ENCODE peak calls at places on chromosomes 2 and 18, in ten cellular contexts. One of them, this sample, is unnamed. For H3K9me3, the result is how much of the 10 kb centered on the place peaks cover.

GRCh38 chr2:85242321-85242720 is 85.5 kb downstream of the TGOLN2 start:
- DNase-seq in stomach: no peak
- DNase-seq in endodermal cell: no peak
- DNase-seq in transverse colon: no peak
- DNase-seq in BE2C: no peak
- DNase-seq in small intestine: no peak
- DNase-seq in MG63: no peak
- DNase-seq in A549: no peak
- DNase-seq in PC-3: no peak
- DNase-seq in GM12878: no peak
- DNase-seq in this sample: no peak

GRCh38 chr2:217735899-217736298 is 266.9 kb downstream of the TNS1 start:
- DNase-seq in BE2C: no peak
- DNase-seq in transverse colon: no peak
- DNase-seq in endodermal cell: no peak
- DNase-seq in PC-3: no peak
- DNase-seq in A549: no peak
- DNase-seq in stomach: no peak
- DNase-seq in GM12878: no peak
- DNase-seq in MG63: no peak
- DNase-seq in small intestine: no peak
- DNase-seq in this sample: no peak

GRCh38 chr2:44930274-44930826 is 11.2 kb upstream of the SIX3 start:
- DNase-seq in GM12878: no peak
- DNase-seq in endodermal cell: peak
- DNase-seq in A549: no peak
- DNase-seq in stomach: no peak
- DNase-seq in small intestine: no peak
- DNase-seq in PC-3: no peak
- DNase-seq in MG63: no peak
- DNase-seq in transverse colon: no peak
- DNase-seq in BE2C: no peak
- DNase-seq in this sample: no peak

GRCh38 chr2:181790716-181791649 is 100.5 kb upstream of the ITPRID2 start:
- DNase-seq in small intestine: peak
- DNase-seq in BE2C: no peak
- DNase-seq in MG63: peak
- DNase-seq in transverse colon: peak
- DNase-seq in A549: peak
- DNase-seq in stomach: no peak
- DNase-seq in endodermal cell: no peak
- DNase-seq in GM12878: peak
- DNase-seq in PC-3: peak
- DNase-seq in this sample: no peak

GRCh38 chr2:157466764-157467163 is 22.9 kb upstream of the CYTIP start:
- DNase-seq in PC-3: no peak
- DNase-seq in stomach: no peak
- DNase-seq in transverse colon: no peak
- DNase-seq in A549: no peak
- DNase-seq in small intestine: no peak
- DNase-seq in endodermal cell: no peak
- DNase-seq in GM12878: no peak
- DNase-seq in MG63: no peak
- DNase-seq in BE2C: no peak
- DNase-seq in this sample: no peak

GRCh38 chr2:27294928-27295327 is 12.7 kb downstream of the TRIM54 start:
- DNase-seq in endodermal cell: no peak
- DNase-seq in stomach: no peak
- DNase-seq in transverse colon: no peak
- DNase-seq in GM12878: no peak
- DNase-seq in small intestine: no peak
- DNase-seq in BE2C: no peak
- DNase-seq in PC-3: no peak
- DNase-seq in A549: no peak
- DNase-seq in MG63: no peak
- DNase-seq in this sample: no peak

GRCh38 chr18:63316612-63317555 is 2.7 kb downstream of the BCL2 start:
- DNase-seq in transverse colon: peak
- DNase-seq in small intestine: peak
- DNase-seq in BE2C: no peak
- DNase-seq in A549: no peak
- DNase-seq in MG63: no peak
- DNase-seq in GM12878: no peak
- DNase-seq in stomach: no peak
- DNase-seq in endodermal cell: no peak
- DNase-seq in PC-3: peak
- DNase-seq in this sample: no peak

GRCh38 chr2:236408090-236408489 is 143.9 kb upstream of the ASB18 start:
- DNase-seq in stomach: no peak
- DNase-seq in MG63: no peak
- DNase-seq in small intestine: no peak
- DNase-seq in transverse colon: no peak
- DNase-seq in GM12878: no peak
- DNase-seq in BE2C: no peak
- DNase-seq in endodermal cell: no peak
- DNase-seq in PC-3: no peak
- DNase-seq in A549: no peak
- DNase-seq in this sample: no peak

GRCh38 chr2:219010162-219010756 is 17.0 kb upstream of the CRYBA2 start:
- DNase-seq in BE2C: no peak
- DNase-seq in small intestine: peak
- DNase-seq in PC-3: peak
- DNase-seq in endodermal cell: peak
- DNase-seq in GM12878: no peak
- DNase-seq in A549: peak
- DNase-seq in MG63: no peak
- DNase-seq in stomach: no peak
- DNase-seq in transverse colon: peak
- DNase-seq in this sample: peak

GRCh38 chr2:17124575-17125318 is 393.5 kb downstream of the RAD51AP2 start:
- DNase-seq in MG63: no peak
- DNase-seq in A549: no peak
- DNase-seq in BE2C: no peak
- DNase-seq in endodermal cell: no peak
- DNase-seq in PC-3: no peak
- DNase-seq in transverse colon: no peak
- DNase-seq in small intestine: no peak
- DNase-seq in GM12878: no peak
- DNase-seq in stomach: no peak
- DNase-seq in this sample: no peak

GRCh38 chr2:19686439-19686838 is 215.3 kb downstream of the TTC32 start:
- DNase-seq in GM12878: no peak
- DNase-seq in small intestine: no peak
- DNase-seq in transverse colon: no peak
- DNase-seq in stomach: no peak
- DNase-seq in BE2C: no peak
- DNase-seq in PC-3: no peak
- DNase-seq in A549: no peak
- DNase-seq in endodermal cell: peak
- DNase-seq in MG63: no peak
- DNase-seq in this sample: no peak

GRCh38 chr18:72648079-72648478 is 103.9 kb upstream of the CBLN2 start:
- DNase-seq in transverse colon: no peak
- DNase-seq in GM12878: no peak
- DNase-seq in PC-3: no peak
- DNase-seq in BE2C: no peak
- DNase-seq in endodermal cell: no peak
- DNase-seq in small intestine: no peak
- DNase-seq in MG63: no peak
- DNase-seq in A549: no peak
- DNase-seq in stomach: no peak
- DNase-seq in this sample: no peak

GRCh38 chr18:72652990-72653593 is 109.0 kb upstream of the CBLN2 start:
- DNase-seq in stomach: no peak
- DNase-seq in BE2C: peak
- DNase-seq in transverse colon: peak
- DNase-seq in endodermal cell: peak
- DNase-seq in MG63: peak
- DNase-seq in A549: peak
- DNase-seq in PC-3: peak
- DNase-seq in GM12878: no peak
- DNase-seq in small intestine: peak
- DNase-seq in this sample: peak

DNA sequence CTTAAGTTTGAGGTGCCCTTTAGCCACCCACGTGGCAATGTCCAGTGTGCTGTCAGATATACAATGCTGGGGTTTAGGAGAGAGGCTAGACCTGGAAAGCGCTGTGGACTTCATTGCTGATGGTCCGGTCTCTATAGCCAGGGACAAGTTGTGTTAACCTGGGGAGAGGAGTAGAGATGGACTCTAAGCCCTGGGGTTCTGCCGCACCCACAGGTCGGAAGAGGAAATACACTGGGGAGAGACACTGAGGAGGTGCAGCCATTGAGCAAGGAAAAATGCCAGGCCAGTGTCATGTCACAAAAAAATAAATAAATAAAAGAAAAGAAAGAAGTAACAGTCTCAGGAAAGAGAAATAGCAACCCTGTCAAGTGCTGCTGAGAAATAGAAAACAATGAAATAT is 106.9 kb upstream of the CBLN2 start:
- DNase-seq in BE2C: no peak
- DNase-seq in stomach: no peak
- DNase-seq in endodermal cell: no peak
- DNase-seq in PC-3: no peak
- DNase-seq in GM12878: no peak
- DNase-seq in transverse colon: no peak
- DNase-seq in small intestine: no peak
- DNase-seq in MG63: no peak
- DNase-seq in A549: no peak
- DNase-seq in this sample: no peak
- H3K9me3 ChIP-seq in BE2C: under half
- H3K9me3 ChIP-seq in stomach: under half
- H3K9me3 ChIP-seq in endodermal cell: under half
- H3K9me3 ChIP-seq in PC-3: under half
- H3K9me3 ChIP-seq in GM12878: under half
- H3K9me3 ChIP-seq in transverse colon: under half
- H3K9me3 ChIP-seq in small intestine: under half
- H3K9me3 ChIP-seq in MG63: under half
- H3K9me3 ChIP-seq in A549: under half
- H3K9me3 ChIP-seq in this sample: under half

DNA sequence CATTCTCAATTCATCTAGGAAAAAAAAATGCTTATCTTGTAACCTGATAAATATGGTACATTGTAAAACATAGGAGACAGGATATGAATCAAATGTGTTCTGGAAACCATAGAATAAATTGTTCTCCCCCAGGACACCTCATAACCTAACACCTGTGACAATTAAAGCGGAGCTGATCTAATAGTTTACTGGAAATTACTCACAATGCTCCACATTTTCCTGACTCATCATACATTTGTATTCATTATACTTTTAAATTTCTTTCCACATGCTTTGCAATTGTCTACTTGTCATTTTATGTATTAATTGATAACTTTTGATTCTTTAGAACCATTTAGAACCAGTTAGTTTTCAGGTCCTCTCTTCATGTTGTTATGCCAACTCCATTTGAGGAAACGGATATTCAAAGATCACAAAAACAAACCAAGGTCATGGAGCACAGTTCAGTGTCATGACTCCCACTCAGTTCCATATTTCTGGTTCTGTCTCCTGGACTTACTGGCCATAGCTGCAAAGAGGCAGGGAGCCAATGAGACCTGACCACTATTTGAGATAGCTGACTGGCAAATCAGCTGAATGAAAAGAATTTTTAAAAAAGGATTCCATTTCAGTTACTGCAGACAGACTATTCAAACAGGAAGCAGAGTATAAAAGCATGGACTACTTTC is 128.5 kb downstream of the CALCRL start:
- DNase-seq in stomach: no peak
- DNase-seq in endodermal cell: no peak
- DNase-seq in transverse colon: no peak
- DNase-seq in PC-3: peak
- DNase-seq in BE2C: no peak
- DNase-seq in GM12878: no peak
- DNase-seq in A549: no peak
- DNase-seq in small intestine: no peak
- DNase-seq in MG63: no peak
- DNase-seq in this sample: no peak
- H3K9me3 ChIP-seq in stomach: under half
- H3K9me3 ChIP-seq in endodermal cell: under half
- H3K9me3 ChIP-seq in transverse colon: under half
- H3K9me3 ChIP-seq in PC-3: under half
- H3K9me3 ChIP-seq in BE2C: under half
- H3K9me3 ChIP-seq in GM12878: under half
- H3K9me3 ChIP-seq in A549: under half
- H3K9me3 ChIP-seq in small intestine: under half
- H3K9me3 ChIP-seq in MG63: under half
- H3K9me3 ChIP-seq in this sample: under half

GRCh38 chr2:135076556-135076955 is 24.5 kb downstream of the RAB3GAP1 start:
- DNase-seq in transverse colon: no peak
- DNase-seq in stomach: no peak
- DNase-seq in GM12878: no peak
- DNase-seq in A549: no peak
- DNase-seq in BE2C: no peak
- DNase-seq in small intestine: no peak
- DNase-seq in PC-3: no peak
- DNase-seq in MG63: no peak
- DNase-seq in endodermal cell: no peak
- DNase-seq in this sample: no peak
- H3K9me3 ChIP-seq in transverse colon: under half
- H3K9me3 ChIP-seq in stomach: under half
- H3K9me3 ChIP-seq in GM12878: under half
- H3K9me3 ChIP-seq in A549: under half
- H3K9me3 ChIP-seq in BE2C: under half
- H3K9me3 ChIP-seq in small intestine: under half
- H3K9me3 ChIP-seq in PC-3: under half
- H3K9me3 ChIP-seq in MG63: under half
- H3K9me3 ChIP-seq in endodermal cell: half or more
- H3K9me3 ChIP-seq in this sample: under half

GRCh38 chr2:32976409-32977063 is 29.8 kb downstream of the LTBP1 start:
- DNase-seq in endodermal cell: no peak
- DNase-seq in small intestine: peak
- DNase-seq in PC-3: no peak
- DNase-seq in BE2C: no peak
- DNase-seq in stomach: peak
- DNase-seq in GM12878: no peak
- DNase-seq in transverse colon: peak
- DNase-seq in A549: no peak
- DNase-seq in MG63: no peak
- DNase-seq in this sample: no peak
- H3K9me3 ChIP-seq in endodermal cell: under half
- H3K9me3 ChIP-seq in small intestine: under half
- H3K9me3 ChIP-seq in PC-3: under half
- H3K9me3 ChIP-seq in BE2C: under half
- H3K9me3 ChIP-seq in stomach: under half
- H3K9me3 ChIP-seq in GM12878: under half
- H3K9me3 ChIP-seq in transverse colon: under half
- H3K9me3 ChIP-seq in A549: under half
- H3K9me3 ChIP-seq in MG63: under half
- H3K9me3 ChIP-seq in this sample: under half

DNA sequence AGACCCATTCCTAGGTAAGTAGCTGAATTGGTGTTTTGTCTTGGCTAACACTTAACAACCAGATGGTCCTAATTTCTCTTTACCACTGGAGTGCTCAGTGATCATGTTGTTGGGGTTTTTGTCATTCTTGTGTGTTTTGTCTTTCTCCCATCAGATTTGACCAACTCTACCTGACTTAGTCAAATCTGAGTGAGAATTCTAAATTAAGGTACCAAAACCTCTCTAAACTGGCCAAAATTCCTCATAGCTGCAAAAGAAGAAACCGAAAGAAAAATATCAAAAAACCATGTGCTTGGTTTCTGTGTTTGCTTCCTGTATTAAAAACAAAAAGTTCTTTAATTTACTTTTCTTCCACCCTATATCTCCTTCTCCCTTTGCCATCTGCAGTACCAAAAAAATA is 350.7 kb upstream of the SPHKAP start:
- DNase-seq in transverse colon: no peak
- DNase-seq in small intestine: no peak
- DNase-seq in PC-3: no peak
- DNase-seq in MG63: no peak
- DNase-seq in stomach: no peak
- DNase-seq in endodermal cell: no peak
- DNase-seq in A549: no peak
- DNase-seq in BE2C: no peak
- DNase-seq in GM12878: no peak
- DNase-seq in this sample: no peak
- H3K9me3 ChIP-seq in transverse colon: under half
- H3K9me3 ChIP-seq in small intestine: under half
- H3K9me3 ChIP-seq in PC-3: under half
- H3K9me3 ChIP-seq in MG63: under half
- H3K9me3 ChIP-seq in stomach: under half
- H3K9me3 ChIP-seq in endodermal cell: under half
- H3K9me3 ChIP-seq in A549: under half
- H3K9me3 ChIP-seq in BE2C: under half
- H3K9me3 ChIP-seq in GM12878: under half
- H3K9me3 ChIP-seq in this sample: under half